ENCODE peak calls at places on chromosome 1, in four cellular contexts. M, S, K and C are unnamed samples.

GRCh38 chr1:203607169-203607873 is 19.3 kb upstream of the ATP2B4 start:
- DNase-seq in K (peak; percentile 41), S (no peak), M (no peak), C (peak; percentile 55)

GRCh38 chr1:43963890-43964289 is 5.9 kb upstream of the DPH2 start:
- DNase-seq in S (no peak), M (no peak), K (no peak), C (no peak)

GRCh38 chr1:154115180-154115579 is 39.7 kb downstream of the NUP210L start:
- DNase-seq in S (no peak), K (no peak), M (no peak), C (no peak)

GRCh38 chr1:53172751-53173498 is 23.7 kb upstream of the CPT2 start:
- DNase-seq in S (no peak), K (no peak), M (no peak), C (no peak)

GRCh38 chr1:36398370-36398977 is 766 bp upstream of the LSM10 start:
- DNase-seq in K (no peak), S (no peak), M (no peak), C (no peak)

GRCh38 chr1:230073371-230074035 is 6.5 kb downstream of the GALNT2 start:
- DNase-seq in M (peak; percentile 4), S (peak; percentile 45), K (no peak), C (no peak)

GRCh38 chr1:172411791-172412338 is 8.6 kb upstream of the C1orf105 start:
- DNase-seq in S (no peak), K (no peak), M (no peak), C (no peak)

GRCh38 chr1:239616686-239617085 is 230.3 kb downstream of the CHRM3 start:
- DNase-seq in S (no peak), K (no peak), M (no peak), C (no peak)

GRCh38 chr1:10074059-10074854 is 41.5 kb downstream of the UBE4B start:
- DNase-seq in M (peak; percentile 42), S (peak; percentile 64), K (no peak), C (peak; percentile 52)

GRCh38 chr1:33512612-33513011 is 40.2 kb downstream of the ZSCAN20 start:
- DNase-seq in S (no peak), M (no peak), K (no peak), C (no peak)

GRCh38 chr1:19423130-19423529 is 62.2 kb downstream of the CAPZB start:
- DNase-seq in K (no peak), M (no peak), S (no peak), C (no peak)

GRCh38 chr1:12599657-12600056 is 18.4 kb downstream of the DHRS3 start:
- DNase-seq in K (no peak), M (no peak), S (no peak), C (no peak)